ENCODE peak calls at places on chromosome 1, in ten cellular contexts. One of them, this sample, is unnamed. For H3K27me3 and H3K4me1, the result is how much of the 10 kb centered on the place peaks cover.

GRCh38 chr1:110227774-110228173 is 17.7 kb downstream of the KCNC4 start:
- DNase-seq in breast epithelium: no peak
- DNase-seq in HCT116: no peak
- DNase-seq in psoas muscle: no peak
- DNase-seq in left ventricle myocardium inferior: no peak
- DNase-seq in PC-3: no peak
- DNase-seq in gastrocnemius medialis: peak
- DNase-seq in CD8-positive, alpha-beta memory T cell: no peak
- DNase-seq in CD4-positive, CD25-positive, alpha-beta regulatory T cell: no peak
- DNase-seq in stomach: no peak
- DNase-seq in this sample: no peak

GRCh38 chr1:43979528-43980254 is 681 bp downstream of the B4GALT2 start:
- DNase-seq in breast epithelium: no peak
- DNase-seq in gastrocnemius medialis: no peak
- DNase-seq in CD8-positive, alpha-beta memory T cell: peak
- DNase-seq in left ventricle myocardium inferior: peak
- DNase-seq in HCT116: no peak
- DNase-seq in PC-3: peak
- DNase-seq in CD4-positive, CD25-positive, alpha-beta regulatory T cell: peak
- DNase-seq in psoas muscle: peak
- DNase-seq in stomach: peak
- DNase-seq in this sample: peak

GRCh38 chr1:155327981-155328380 is 7.3 kb downstream of the RUSC1 start:
- DNase-seq in breast epithelium: no peak
- DNase-seq in left ventricle myocardium inferior: no peak
- DNase-seq in HCT116: no peak
- DNase-seq in gastrocnemius medialis: no peak
- DNase-seq in stomach: no peak
- DNase-seq in CD4-positive, CD25-positive, alpha-beta regulatory T cell: no peak
- DNase-seq in psoas muscle: no peak
- DNase-seq in PC-3: no peak
- DNase-seq in CD8-positive, alpha-beta memory T cell: no peak
- DNase-seq in this sample: no peak

GRCh38 chr1:201119206-201119814 is 7.1 kb upstream of the CACNA1S start:
- DNase-seq in gastrocnemius medialis: peak
- DNase-seq in CD8-positive, alpha-beta memory T cell: peak
- DNase-seq in HCT116: peak
- DNase-seq in breast epithelium: no peak
- DNase-seq in CD4-positive, CD25-positive, alpha-beta regulatory T cell: peak
- DNase-seq in stomach: peak
- DNase-seq in left ventricle myocardium inferior: no peak
- DNase-seq in PC-3: peak
- DNase-seq in psoas muscle: no peak
- DNase-seq in this sample: no peak

GRCh38 chr1:230913496-230913895 is 45.2 kb upstream of the C1orf198 start:
- DNase-seq in psoas muscle: no peak
- DNase-seq in stomach: no peak
- DNase-seq in left ventricle myocardium inferior: no peak
- DNase-seq in breast epithelium: no peak
- DNase-seq in PC-3: peak
- DNase-seq in HCT116: no peak
- DNase-seq in CD4-positive, CD25-positive, alpha-beta regulatory T cell: no peak
- DNase-seq in CD8-positive, alpha-beta memory T cell: no peak
- DNase-seq in gastrocnemius medialis: no peak
- DNase-seq in this sample: no peak

GRCh38 chr1:156070523-156070922 is 9.6 kb downstream of the RAB25 start:
- DNase-seq in PC-3: no peak
- DNase-seq in breast epithelium: no peak
- DNase-seq in HCT116: no peak
- DNase-seq in stomach: no peak
- DNase-seq in gastrocnemius medialis: no peak
- DNase-seq in CD4-positive, CD25-positive, alpha-beta regulatory T cell: no peak
- DNase-seq in psoas muscle: no peak
- DNase-seq in CD8-positive, alpha-beta memory T cell: no peak
- DNase-seq in left ventricle myocardium inferior: no peak
- DNase-seq in this sample: no peak

GRCh38 chr1:225454067-225454618 is 26.3 kb upstream of the LBR start:
- DNase-seq in psoas muscle: no peak
- DNase-seq in breast epithelium: no peak
- DNase-seq in gastrocnemius medialis: no peak
- DNase-seq in CD8-positive, alpha-beta memory T cell: no peak
- DNase-seq in PC-3: peak
- DNase-seq in CD4-positive, CD25-positive, alpha-beta regulatory T cell: no peak
- DNase-seq in HCT116: no peak
- DNase-seq in stomach: peak
- DNase-seq in left ventricle myocardium inferior: no peak
- DNase-seq in this sample: no peak

GRCh38 chr1:198649598-198650338 is 10.9 kb downstream of the PTPRC start:
- DNase-seq in psoas muscle: no peak
- DNase-seq in CD8-positive, alpha-beta memory T cell: no peak
- DNase-seq in left ventricle myocardium inferior: no peak
- DNase-seq in stomach: no peak
- DNase-seq in breast epithelium: no peak
- DNase-seq in HCT116: no peak
- DNase-seq in gastrocnemius medialis: no peak
- DNase-seq in PC-3: no peak
- DNase-seq in CD4-positive, CD25-positive, alpha-beta regulatory T cell: peak
- DNase-seq in this sample: no peak

GRCh38 chr1:87182611-87183010 is 146.1 kb upstream of the LMO4 start:
- DNase-seq in stomach: no peak
- DNase-seq in gastrocnemius medialis: no peak
- DNase-seq in breast epithelium: no peak
- DNase-seq in HCT116: no peak
- DNase-seq in CD4-positive, CD25-positive, alpha-beta regulatory T cell: no peak
- DNase-seq in CD8-positive, alpha-beta memory T cell: no peak
- DNase-seq in PC-3: peak
- DNase-seq in psoas muscle: no peak
- DNase-seq in left ventricle myocardium inferior: no peak
- DNase-seq in this sample: no peak

GRCh38 chr1:17866451-17867029 is 111.4 kb downstream of the ACTL8 start:
- DNase-seq in breast epithelium: no peak
- DNase-seq in CD8-positive, alpha-beta memory T cell: no peak
- DNase-seq in HCT116: no peak
- DNase-seq in CD4-positive, CD25-positive, alpha-beta regulatory T cell: no peak
- DNase-seq in stomach: no peak
- DNase-seq in PC-3: peak
- DNase-seq in psoas muscle: peak
- DNase-seq in left ventricle myocardium inferior: no peak
- DNase-seq in gastrocnemius medialis: no peak
- DNase-seq in this sample: no peak

GRCh38 chr1:89524369-89525168 is at the start of gene LRRC8B:
- DNase-seq in CD8-positive, alpha-beta memory T cell: peak
- DNase-seq in PC-3: peak
- DNase-seq in HCT116: peak
- DNase-seq in stomach: peak
- DNase-seq in left ventricle myocardium inferior: peak
- DNase-seq in psoas muscle: peak
- DNase-seq in breast epithelium: peak
- DNase-seq in gastrocnemius medialis: peak
- DNase-seq in CD4-positive, CD25-positive, alpha-beta regulatory T cell: peak
- DNase-seq in this sample: peak

GRCh38 chr1:40860706-40861226 is 1.4 kb downstream of the CITED4 start:
- DNase-seq in PC-3: no peak
- DNase-seq in psoas muscle: peak
- DNase-seq in CD8-positive, alpha-beta memory T cell: no peak
- DNase-seq in left ventricle myocardium inferior: no peak
- DNase-seq in gastrocnemius medialis: peak
- DNase-seq in breast epithelium: peak
- DNase-seq in HCT116: no peak
- DNase-seq in stomach: no peak
- DNase-seq in CD4-positive, CD25-positive, alpha-beta regulatory T cell: no peak
- DNase-seq in this sample: no peak

GRCh38 chr1:241157435-241157834 is 199.6 kb downstream of the RGS7 start:
- DNase-seq in psoas muscle: no peak
- DNase-seq in left ventricle myocardium inferior: no peak
- DNase-seq in stomach: no peak
- DNase-seq in CD8-positive, alpha-beta memory T cell: no peak
- DNase-seq in breast epithelium: no peak
- DNase-seq in CD4-positive, CD25-positive, alpha-beta regulatory T cell: no peak
- DNase-seq in HCT116: no peak
- DNase-seq in gastrocnemius medialis: no peak
- DNase-seq in PC-3: no peak
- DNase-seq in this sample: no peak

GRCh38 chr1:165842363-165843129 is 15.1 kb downstream of the UCK2 start:
- DNase-seq in PC-3: peak
- DNase-seq in gastrocnemius medialis: no peak
- DNase-seq in stomach: no peak
- DNase-seq in left ventricle myocardium inferior: no peak
- DNase-seq in CD8-positive, alpha-beta memory T cell: no peak
- DNase-seq in CD4-positive, CD25-positive, alpha-beta regulatory T cell: peak
- DNase-seq in HCT116: no peak
- DNase-seq in psoas muscle: no peak
- DNase-seq in breast epithelium: no peak
- DNase-seq in this sample: no peak

GRCh38 chr1:196997428-196997827 is 20.1 kb downstream of the CFHR5 start:
- DNase-seq in psoas muscle: no peak
- DNase-seq in stomach: no peak
- DNase-seq in PC-3: peak
- DNase-seq in CD4-positive, CD25-positive, alpha-beta regulatory T cell: no peak
- DNase-seq in breast epithelium: no peak
- DNase-seq in HCT116: no peak
- DNase-seq in CD8-positive, alpha-beta memory T cell: no peak
- DNase-seq in gastrocnemius medialis: no peak
- DNase-seq in left ventricle myocardium inferior: no peak
- DNase-seq in this sample: no peak

GRCh38 chr1:185603158-185603557 is 131.0 kb upstream of the HMCN1 start:
- DNase-seq in HCT116: no peak
- DNase-seq in psoas muscle: no peak
- DNase-seq in gastrocnemius medialis: no peak
- DNase-seq in CD8-positive, alpha-beta memory T cell: no peak
- DNase-seq in stomach: no peak
- DNase-seq in left ventricle myocardium inferior: no peak
- DNase-seq in PC-3: no peak
- DNase-seq in breast epithelium: no peak
- DNase-seq in CD4-positive, CD25-positive, alpha-beta regulatory T cell: no peak
- DNase-seq in this sample: no peak

GRCh38 chr1:7680791-7681165 is 90.3 kb upstream of the VAMP3 start:
- DNase-seq in CD8-positive, alpha-beta memory T cell: no peak
- DNase-seq in left ventricle myocardium inferior: no peak
- DNase-seq in stomach: no peak
- DNase-seq in CD4-positive, CD25-positive, alpha-beta regulatory T cell: no peak
- DNase-seq in PC-3: no peak
- DNase-seq in psoas muscle: no peak
- DNase-seq in breast epithelium: no peak
- DNase-seq in HCT116: no peak
- DNase-seq in gastrocnemius medialis: no peak
- DNase-seq in this sample: peak

GRCh38 chr1:119587328-119587727 is 60.7 kb downstream of the ZNF697 start:
- DNase-seq in gastrocnemius medialis: no peak
- DNase-seq in stomach: no peak
- DNase-seq in PC-3: peak
- DNase-seq in HCT116: no peak
- DNase-seq in breast epithelium: no peak
- DNase-seq in left ventricle myocardium inferior: no peak
- DNase-seq in CD8-positive, alpha-beta memory T cell: no peak
- DNase-seq in CD4-positive, CD25-positive, alpha-beta regulatory T cell: no peak
- DNase-seq in psoas muscle: no peak
- DNase-seq in this sample: no peak

GRCh38 chr1:161128591-161129420 is 3.7 kb downstream of the DEDD start:
- DNase-seq in gastrocnemius medialis: no peak
- DNase-seq in CD4-positive, CD25-positive, alpha-beta regulatory T cell: no peak
- DNase-seq in stomach: no peak
- DNase-seq in breast epithelium: no peak
- DNase-seq in left ventricle myocardium inferior: no peak
- DNase-seq in HCT116: no peak
- DNase-seq in psoas muscle: no peak
- DNase-seq in PC-3: no peak
- DNase-seq in CD8-positive, alpha-beta memory T cell: no peak
- DNase-seq in this sample: no peak
- H3K27me3 ChIP-seq in gastrocnemius medialis: under half
- H3K27me3 ChIP-seq in CD4-positive, CD25-positive, alpha-beta regulatory T cell: under half
- H3K27me3 ChIP-seq in stomach: under half
- H3K27me3 ChIP-seq in breast epithelium: under half
- H3K27me3 ChIP-seq in left ventricle myocardium inferior: under half
- H3K27me3 ChIP-seq in HCT116: under half
- H3K27me3 ChIP-seq in psoas muscle: under half
- H3K27me3 ChIP-seq in PC-3: under half
- H3K27me3 ChIP-seq in CD8-positive, alpha-beta memory T cell: under half
- H3K27me3 ChIP-seq in this sample: under half

GRCh38 chr1:21619041-21619947 is 49.9 kb downstream of the RAP1GAP start:
- DNase-seq in CD8-positive, alpha-beta memory T cell: no peak
- DNase-seq in psoas muscle: no peak
- DNase-seq in HCT116: no peak
- DNase-seq in stomach: peak
- DNase-seq in PC-3: no peak
- DNase-seq in left ventricle myocardium inferior: no peak
- DNase-seq in gastrocnemius medialis: no peak
- DNase-seq in breast epithelium: no peak
- DNase-seq in CD4-positive, CD25-positive, alpha-beta regulatory T cell: no peak
- DNase-seq in this sample: peak
- H3K4me3 ChIP-seq in CD8-positive, alpha-beta memory T cell: no peak
- H3K4me3 ChIP-seq in psoas muscle: no peak
- H3K4me3 ChIP-seq in HCT116: no peak
- H3K4me3 ChIP-seq in stomach: peak
- H3K4me3 ChIP-seq in PC-3: no peak
- H3K4me3 ChIP-seq in left ventricle myocardium inferior: no peak
- H3K4me3 ChIP-seq in gastrocnemius medialis: no peak
- H3K4me3 ChIP-seq in breast epithelium: no peak
- H3K4me3 ChIP-seq in CD4-positive, CD25-positive, alpha-beta regulatory T cell: no peak
- H3K4me3 ChIP-seq in this sample: no peak

GRCh38 chr1:247407180-247407616 is 8.8 kb upstream of the NLRP3 start:
- DNase-seq in CD4-positive, CD25-positive, alpha-beta regulatory T cell: peak
- DNase-seq in PC-3: peak
- DNase-seq in gastrocnemius medialis: peak
- DNase-seq in stomach: peak
- DNase-seq in psoas muscle: peak
- DNase-seq in breast epithelium: no peak
- DNase-seq in left ventricle myocardium inferior: peak
- DNase-seq in CD8-positive, alpha-beta memory T cell: peak
- DNase-seq in HCT116: no peak
- DNase-seq in this sample: peak
- H3K4me1 ChIP-seq in CD4-positive, CD25-positive, alpha-beta regulatory T cell: under half
- H3K4me1 ChIP-seq in PC-3: under half
- H3K4me1 ChIP-seq in gastrocnemius medialis: under half
- H3K4me1 ChIP-seq in stomach: under half
- H3K4me1 ChIP-seq in psoas muscle: under half
- H3K4me1 ChIP-seq in breast epithelium: under half
- H3K4me1 ChIP-seq in left ventricle myocardium inferior: under half
- H3K4me1 ChIP-seq in CD8-positive, alpha-beta memory T cell: under half
- H3K4me1 ChIP-seq in HCT116: under half
- H3K4me1 ChIP-seq in this sample: under half

GRCh38 chr1:179748772-179749171 is 5.7 kb downstream of the FAM163A start:
- DNase-seq in breast epithelium: no peak
- DNase-seq in psoas muscle: no peak
- DNase-seq in gastrocnemius medialis: no peak
- DNase-seq in PC-3: no peak
- DNase-seq in CD4-positive, CD25-positive, alpha-beta regulatory T cell: no peak
- DNase-seq in CD8-positive, alpha-beta memory T cell: no peak
- DNase-seq in left ventricle myocardium inferior: no peak
- DNase-seq in HCT116: no peak
- DNase-seq in stomach: no peak
- DNase-seq in this sample: no peak
- H3K27me3 ChIP-seq in breast epithelium: under half
- H3K27me3 ChIP-seq in psoas muscle: under half
- H3K27me3 ChIP-seq in gastrocnemius medialis: under half
- H3K27me3 ChIP-seq in PC-3: under half
- H3K27me3 ChIP-seq in CD4-positive, CD25-positive, alpha-beta regulatory T cell: under half
- H3K27me3 ChIP-seq in CD8-positive, alpha-beta memory T cell: under half
- H3K27me3 ChIP-seq in left ventricle myocardium inferior: under half
- H3K27me3 ChIP-seq in HCT116: under half
- H3K27me3 ChIP-seq in stomach: under half
- H3K27me3 ChIP-seq in this sample: under half